ENCODE peak calls at places on chromosomes 12 and 14, in four cellular contexts. R is K562, K is HepG2, I is GM12878. J is an unnamed sample.

GRCh38 chr14:106276326-106277267 is 750.2 kb downstream of the TMEM121 start:
- DNase-seq in R (no peak), I (no peak), K (no peak), J (no peak)

GRCh38 chr12:6828671-6829531 is 694 bp downstream of the P3H3 start:
- DNase-seq in R (peak; percentile 51), I (no peak), K (no peak), J (peak; percentile 72)

GRCh38 chr14:67424539-67424938 is 12.6 kb upstream of the PLEK2 start:
- DNase-seq in R (no peak), I (no peak), K (no peak), J (no peak)

GRCh38 chr12:54306925-54307731 is 6.3 kb upstream of the NFE2 start:
- DNase-seq in K (peak; percentile 58), R (peak; percentile 93), I (no peak), J (peak; percentile 45)

GRCh38 chr14:37325332-37325731 is 127.6 kb downstream of the MIPOL1 start:
- DNase-seq in I (no peak), K (no peak), R (no peak), J (no peak)

GRCh38 chr12:76790564-76791552 is 26.9 kb downstream of the ZDHHC17 start:
- DNase-seq in I (no peak), K (peak; percentile 12), R (peak; percentile 29), J (no peak)

GRCh38 chr12:100267603-100268281 is 765 bp downstream of the SCYL2 start:
- DNase-seq in K (peak; percentile 12), R (no peak), I (no peak), J (no peak)

GRCh38 chr14:85532981-85533820 is 3.3 kb downstream of the FLRT2 start:
- DNase-seq in K (no peak), R (no peak), I (no peak), J (peak; percentile 78)

GRCh38 chr14:61668267-61668666 is 27.0 kb upstream of the HIF1A start:
- DNase-seq in R (no peak), K (no peak), I (no peak), J (no peak)

GRCh38 chr12:82665142-82665923 is 21.4 kb upstream of the TMTC2 start:
- DNase-seq in K (no peak), I (no peak), R (no peak), J (no peak)

GRCh38 chr14:67411820-67412421 is at the start of gene PLEK2:
- DNase-seq in R (no peak), I (no peak), K (no peak), J (peak; percentile 42)

GRCh38 chr14:54737132-54737711 is 165.4 kb downstream of the GCH1 start:
- DNase-seq in R (peak; percentile 31), K (no peak), I (no peak), J (no peak)

GRCh38 chr14:33781267-33781666 is 169.6 kb downstream of the EGLN3 start:
- DNase-seq in R (no peak), K (no peak), I (no peak), J (no peak)

GRCh38 chr12:53115112-53115890 is 12.0 kb downstream of the SOAT2 start:
- DNase-seq in R (peak; percentile 65), I (no peak), K (no peak), J (peak; percentile 92)

GRCh38 chr12:726281-727140 is 25.9 kb upstream of the WNK1 start:
- DNase-seq in K (peak; percentile 19), I (no peak), R (no peak), J (no peak)

GRCh38 chr12:96034631-96035282 is 630 bp downstream of the LTA4H start:
- DNase-seq in I (no peak), R (peak; percentile 25), K (peak; percentile 22), J (no peak)

GRCh38 chr14:24219080-24219479 is 3.2 kb upstream of the MDP1 start:
- DNase-seq in R (no peak), K (no peak), I (no peak), J (no peak)

GRCh38 chr14:101559624-101560533 is 1.4 kb upstream of the DIO3 start:
- DNase-seq in R (no peak), K (no peak), I (no peak), J (peak; percentile 60)

GRCh38 chr14:22569106-22569748 is 19.8 kb downstream of the DAD1 start:
- DNase-seq in K (no peak), R (no peak), I (no peak), J (no peak)

GRCh38 chr14:68637106-68638021 is 155.5 kb downstream of the ZFP36L1 start:
- DNase-seq in K (no peak), I (no peak), R (no peak), J (no peak)

DNA sequence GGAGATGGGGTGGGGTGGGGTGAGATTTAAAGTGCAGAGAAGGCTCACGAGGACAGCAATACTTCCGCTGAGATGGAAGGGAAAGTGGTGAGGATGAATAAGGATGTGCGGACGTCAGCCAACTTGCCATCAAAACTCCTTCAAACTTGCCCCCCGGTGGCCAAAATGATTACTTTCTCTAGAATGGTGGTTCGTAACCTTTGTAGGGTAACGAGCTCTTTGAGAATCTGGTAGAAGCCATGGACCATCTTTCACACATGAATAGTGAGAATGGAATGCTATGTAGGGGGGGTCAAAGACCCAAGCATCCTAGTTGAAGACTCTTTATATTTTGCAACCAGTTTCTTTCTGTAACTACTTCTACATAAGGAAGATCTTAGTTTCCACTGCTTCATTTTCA is 245.9 kb upstream of the DDHD1 start:
- DNase-seq in I (no peak), K (no peak), R (peak; percentile 1), J (peak; percentile 58)
- TF ChIP-seq USF2 in I (no peak), K (no peak), R (no peak), J (no peak)

DNA sequence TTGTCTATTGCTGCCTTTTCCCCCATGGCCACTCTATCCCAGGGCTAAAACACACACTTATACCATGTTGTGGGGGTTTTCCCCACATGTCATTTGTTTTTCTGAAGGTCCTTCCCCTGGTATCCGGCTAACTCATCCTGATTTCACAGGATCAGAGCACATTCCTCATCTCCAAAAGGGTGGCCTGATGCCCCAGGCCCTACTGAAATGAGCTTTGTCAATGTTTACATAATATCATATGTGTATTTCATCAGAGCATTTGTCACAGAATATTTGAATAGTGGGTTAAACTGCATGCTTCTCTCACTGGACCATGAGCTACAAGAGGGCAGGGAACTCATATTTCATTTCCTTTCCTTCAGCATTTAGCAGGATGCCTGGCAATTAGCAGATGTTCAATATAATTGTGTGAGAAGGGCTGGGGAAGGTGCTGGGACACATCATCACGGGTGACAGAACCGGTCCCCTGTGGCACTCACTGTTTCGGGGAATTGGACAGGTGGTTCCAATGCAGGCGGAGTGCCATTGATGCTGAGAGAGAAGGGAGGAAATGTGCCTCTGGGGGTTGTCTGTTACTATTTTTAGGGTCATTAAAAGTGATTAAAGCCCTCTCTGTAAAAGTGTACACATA is 26.8 kb downstream of the EMP1 start:
- DNase-seq in K (peak; percentile 55), R (no peak), I (no peak), J (no peak)
- TF ChIP-seq ATF2 in K (no peak), R (no peak), I (no peak), J (no peak)

GRCh38 chr12:112107728-112108447 is 695 bp downstream of the NAA25 start:
- DNase-seq in R (peak; percentile 40), I (no peak), K (no peak), J (peak; percentile 30)
- TF ChIP-seq TCF7 in R (no peak), I (no peak), K (no peak), J (no peak)

GRCh38 chr14:100384819-100385813 is 62.0 kb downstream of the SLC25A47 start:
- DNase-seq in I (no peak), R (no peak), K (peak; percentile 40), J (no peak)
- TF ChIP-seq USF2 in I (no peak), R (no peak), K (no peak), J (no peak)

DNA sequence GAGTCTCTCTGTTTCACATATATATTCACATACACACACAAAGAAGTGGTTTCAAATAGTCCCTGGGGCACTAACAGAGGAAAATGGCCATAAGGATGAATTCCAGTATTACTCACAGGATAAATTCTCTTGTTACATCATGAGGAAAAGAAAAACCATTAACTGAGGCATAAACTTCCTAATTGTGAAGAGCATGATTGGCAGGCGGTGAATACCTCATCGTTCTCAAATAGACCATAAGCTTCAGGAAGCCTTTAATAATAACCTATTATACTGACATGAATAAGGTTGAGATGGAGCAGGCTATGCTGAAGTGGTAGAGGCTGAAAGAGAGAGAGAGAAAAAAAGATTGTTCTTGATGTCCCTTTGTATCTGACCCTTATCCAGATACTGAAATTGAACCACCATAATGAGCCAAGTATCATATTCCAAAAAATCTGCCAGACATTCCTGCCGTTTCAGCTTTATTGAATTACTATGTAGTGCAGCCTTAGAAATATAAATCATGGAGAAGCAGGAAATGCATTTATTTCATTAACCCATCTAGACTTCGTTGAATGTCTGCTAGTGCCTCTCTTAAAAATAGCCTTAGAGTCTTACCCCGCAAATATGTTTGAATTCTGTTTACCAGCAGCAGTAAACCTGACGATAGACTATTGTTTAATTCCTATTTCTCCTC is 86.8 kb downstream of the NUAK1 start:
- DNase-seq in K (no peak), I (no peak), R (no peak), J (no peak)
- TF ChIP-seq ATF2 in K (no peak), I (no peak), R (no peak), J (no peak)

GRCh38 chr14:71203306-71203705 is 296.0 kb downstream of the PCNX1 start:
- DNase-seq in I (no peak), R (no peak), K (no peak), J (no peak)
- TF ChIP-seq TCF7 in I (no peak), R (no peak), K (no peak), J (no peak)

GRCh38 chr12:102169922-102170698 is 27.5 kb downstream of the PMCH start:
- DNase-seq in I (no peak), K (peak; percentile 9), R (peak; percentile 11), J (no peak)
- TF ChIP-seq USF2 in I (no peak), K (no peak), R (no peak), J (no peak)

DNA sequence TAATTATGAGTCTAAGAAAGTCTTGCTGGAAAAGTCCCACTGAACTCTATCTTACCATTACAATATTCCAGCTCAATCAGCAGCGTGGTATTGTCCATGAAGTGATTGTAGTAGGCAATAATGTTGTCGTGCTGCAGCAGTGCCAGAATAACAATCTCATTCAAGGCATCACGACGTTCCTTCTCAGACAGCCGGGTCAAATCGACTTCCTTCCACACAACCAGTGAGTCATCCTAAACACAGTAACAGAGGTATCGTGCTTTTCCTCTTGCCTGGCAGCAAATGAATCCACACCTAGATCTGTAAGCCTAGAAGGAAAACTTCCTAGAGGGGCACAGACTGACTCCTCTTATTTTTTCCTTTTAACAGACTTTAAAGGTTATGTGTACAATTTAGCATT is 2.9 kb downstream of the NEK9 start:
- DNase-seq in K (no peak), I (no peak), R (peak; percentile 54), J (no peak)
- TF ChIP-seq ATF2 in K (no peak), I (no peak), R (no peak), J (no peak)

GRCh38 chr12:108907861-108908302 is 28.0 kb downstream of the DAO start:
- DNase-seq in I (no peak), K (peak; percentile 10), R (no peak), J (no peak)
- TF ChIP-seq TCF7 in I (no peak), K (no peak), R (no peak), J (no peak)